ENCODE peak calls at places on chromosomes 4 and X, in ten cellular contexts. S is HTR-8/SVneo; H is right cardiac atrium; D is EH; V is posterior cingulate gyrus; X is tibial nerve; C is KG1; J is germinal center; Z is CD8-positive, alpha-beta T cell; F is tibial artery. Q is an unnamed sample.

GRCh38 chr4:158530391-158530790 is 8.7 kb downstream of the RXFP1 start:
- DNase-seq in C (no peak), J (no peak), D (peak), H (no peak), X (no peak), S (no peak), F (no peak), V (no peak), Z (no peak), Q (no peak)

GRCh38 chrX:13387656-13388421 is 68.0 kb upstream of the ATXN3L start:
- DNase-seq in J (no peak), C (no peak), F (no peak), H (no peak), D (peak), V (no peak), Z (no peak), S (no peak), X (no peak), Q (no peak)

GRCh38 chrX:153450114-153450948 is 4.5 kb upstream of the TREX2 start:
- DNase-seq in F (no peak), V (no peak), X (no peak), J (no peak), S (no peak), Z (no peak), D (no peak), C (no peak), H (no peak), Q (no peak)

GRCh38 chr4:112277220-112277619 is 8.5 kb downstream of the TIFA start:
- DNase-seq in F (no peak), C (no peak), J (no peak), Z (no peak), S (no peak), H (no peak), D (no peak), X (no peak), V (no peak), Q (no peak)

GRCh38 chr4:1487106-1487505 is 80.9 kb upstream of the NKX1-1 start:
- DNase-seq in F (no peak), C (no peak), D (no peak), S (no peak), X (no peak), V (no peak), J (no peak), H (no peak), Z (no peak), Q (no peak)

GRCh38 chrX:21408324-21408723 is 34.1 kb downstream of the CNKSR2 start:
- DNase-seq in V (no peak), Z (no peak), D (no peak), H (no peak), X (no peak), C (no peak), S (no peak), J (no peak), F (no peak), Q (no peak)

GRCh38 chr4:145720656-145721055 is 40.7 kb downstream of the C4orf51 start:
- DNase-seq in C (no peak), D (no peak), V (no peak), X (no peak), J (no peak), S (no peak), F (no peak), H (no peak), Z (no peak), Q (no peak)

GRCh38 chr4:74503580-74503979 is 58.6 kb downstream of the AREG start:
- DNase-seq in C (no peak), F (no peak), D (peak), Z (no peak), S (no peak), J (no peak), H (no peak), X (no peak), V (no peak), Q (no peak)

GRCh38 chrX:132623307-132623706 is 134.5 kb upstream of the MBNL3 start:
- DNase-seq in Z (no peak), S (no peak), C (no peak), H (no peak), F (no peak), V (no peak), D (no peak), J (no peak), X (no peak), Q (no peak)

GRCh38 chrX:88613338-88613737 is 133.7 kb upstream of the CPXCR1 start:
- DNase-seq in Z (no peak), F (no peak), J (no peak), D (no peak), S (no peak), X (no peak), V (no peak), C (no peak), H (no peak), Q (no peak)

GRCh38 chr4:88732714-88733368 is 35.2 kb upstream of the NAP1L5 start:
- DNase-seq in D (no peak), Z (no peak), J (no peak), V (no peak), F (no peak), C (no peak), S (no peak), H (no peak), X (no peak), Q (no peak)

GRCh38 chrX:40573763-40574162 is 7.0 kb upstream of the ATP6AP2 start:
- DNase-seq in D (peak), X (no peak), F (no peak), V (no peak), S (no peak), Z (no peak), H (no peak), J (no peak), C (no peak), Q (peak)

GRCh38 chr4:96675420-96675819 is 835.5 kb downstream of the PDHA2 start:
- DNase-seq in J (no peak), C (no peak), Z (no peak), V (no peak), S (no peak), F (no peak), H (no peak), D (no peak), X (no peak), Q (no peak)

GRCh38 chr4:80425701-80426100 is 90.2 kb downstream of the CFAP299 start:
- DNase-seq in Z (no peak), C (no peak), F (no peak), X (no peak), V (no peak), H (no peak), S (no peak), J (no peak), D (no peak), Q (no peak)

GRCh38 chr4:95317124-95317820 is 231.5 kb downstream of the UNC5C start:
- DNase-seq in C (no peak), X (no peak), V (no peak), F (no peak), H (no peak), J (no peak), D (no peak), S (no peak), Z (no peak), Q (no peak)